ENCODE peak calls at places on chromosomes 12 and 14, in four cellular contexts. S, H, R and U are unnamed samples.

GRCh38 chr12:84561362-84561761 is 351.2 kb downstream of the SLC6A15 start:
- DNase-seq in S (no peak), H (no peak), R (no peak), U (no peak)

GRCh38 chr14:67432088-67432564 is 20.2 kb upstream of the PLEK2 start:
- DNase-seq in S (no peak), H (no peak), R (no peak), U (no peak)

GRCh38 chr12:28034271-28034670 is 61.7 kb upstream of the PTHLH start:
- DNase-seq in S (no peak), H (no peak), R (no peak), U (no peak)

GRCh38 chr14:23025181-23025788 is 9.4 kb downstream of the PSMB5 start:
- DNase-seq in S (peak; percentile 27), H (no peak), R (no peak), U (no peak)

GRCh38 chr12:6953417-6954315 is 2.5 kb downstream of the PTPN6 start:
- DNase-seq in S (no peak), H (no peak), R (peak; percentile 95), U (peak; percentile 24)

GRCh38 chr14:98437113-98437512 is 834.9 kb downstream of the BCL11B start:
- DNase-seq in S (no peak), H (no peak), R (no peak), U (no peak)

GRCh38 chr12:12331244-12331771 is 18.7 kb downstream of the MANSC1 start:
- DNase-seq in S (no peak), H (no peak), R (no peak), U (no peak)

GRCh38 chr14:31096255-31096654 is 70.1 kb upstream of the STRN3 start:
- DNase-seq in S (no peak), H (no peak), R (no peak), U (no peak)

GRCh38 chr12:68557011-68557715 is 53.5 kb upstream of the RAP1B start:
- DNase-seq in S (no peak), H (no peak), R (no peak), U (no peak)

GRCh38 chr12:62744551-62744950 is 190.4 kb downstream of the PPM1H start:
- DNase-seq in S (no peak), H (no peak), R (no peak), U (no peak)

GRCh38 chr12:56158926-56159461 is 835 bp downstream of the MYL6 start:
- DNase-seq in S (peak; percentile 47), H (peak; percentile 70), R (no peak), U (peak; percentile 56)

GRCh38 chr14:30581283-30581625 is 22.3 kb downstream of the G2E3 start:
- DNase-seq in S (no peak), H (no peak), R (no peak), U (no peak)

GRCh38 chr12:90292183-90292582 is 583.5 kb upstream of the ATP2B1 start:
- DNase-seq in S (no peak), H (no peak), R (no peak), U (no peak)

GRCh38 chr12:106767206-106767605 is 7.3 kb upstream of the RIC8B start:
- DNase-seq in S (no peak), H (no peak), R (no peak), U (no peak)

GRCh38 chr14:72638021-72638420 is 255.9 kb downstream of the DPF3 start:
- DNase-seq in S (no peak), H (no peak), R (no peak), U (no peak)

GRCh38 chr12:31315779-31316465 is 10.0 kb downstream of the SINHCAF start:
- DNase-seq in S (no peak), H (no peak), R (no peak), U (no peak)

GRCh38 chr14:24298892-24299254 is 707 bp downstream of the DHRS1 start:
- DNase-seq in S (peak; percentile 28), H (peak; percentile 82), R (no peak), U (no peak)

GRCh38 chr12:115473257-115473956 is 789.4 kb upstream of the TBX3 start:
- DNase-seq in S (no peak), H (no peak), R (no peak), U (no peak)

GRCh38 chr12:45268672-45269406 is 52.9 kb downstream of the ANO6 start:
- DNase-seq in S (peak; percentile 50), H (peak; percentile 31), R (no peak), U (peak; percentile 58)

GRCh38 chr12:47742253-47742825 is 16.3 kb downstream of the RAPGEF3 start:
- DNase-seq in S (peak; percentile 71), H (peak; percentile 19), R (no peak), U (peak; percentile 72)

GRCh38 chr12:103257763-103258162 is 238.0 kb downstream of the C12orf42 start:
- DNase-seq in S (no peak), H (no peak), R (no peak), U (no peak)

GRCh38 chr12:47910486-47910885 is 5.7 kb upstream of the VDR start:
- DNase-seq in S (no peak), H (no peak), R (no peak), U (no peak)

GRCh38 chr12:14665354-14666348 is 30.7 kb downstream of the GUCY2C start:
- DNase-seq in S (no peak), H (no peak), R (no peak), U (no peak)

DNA sequence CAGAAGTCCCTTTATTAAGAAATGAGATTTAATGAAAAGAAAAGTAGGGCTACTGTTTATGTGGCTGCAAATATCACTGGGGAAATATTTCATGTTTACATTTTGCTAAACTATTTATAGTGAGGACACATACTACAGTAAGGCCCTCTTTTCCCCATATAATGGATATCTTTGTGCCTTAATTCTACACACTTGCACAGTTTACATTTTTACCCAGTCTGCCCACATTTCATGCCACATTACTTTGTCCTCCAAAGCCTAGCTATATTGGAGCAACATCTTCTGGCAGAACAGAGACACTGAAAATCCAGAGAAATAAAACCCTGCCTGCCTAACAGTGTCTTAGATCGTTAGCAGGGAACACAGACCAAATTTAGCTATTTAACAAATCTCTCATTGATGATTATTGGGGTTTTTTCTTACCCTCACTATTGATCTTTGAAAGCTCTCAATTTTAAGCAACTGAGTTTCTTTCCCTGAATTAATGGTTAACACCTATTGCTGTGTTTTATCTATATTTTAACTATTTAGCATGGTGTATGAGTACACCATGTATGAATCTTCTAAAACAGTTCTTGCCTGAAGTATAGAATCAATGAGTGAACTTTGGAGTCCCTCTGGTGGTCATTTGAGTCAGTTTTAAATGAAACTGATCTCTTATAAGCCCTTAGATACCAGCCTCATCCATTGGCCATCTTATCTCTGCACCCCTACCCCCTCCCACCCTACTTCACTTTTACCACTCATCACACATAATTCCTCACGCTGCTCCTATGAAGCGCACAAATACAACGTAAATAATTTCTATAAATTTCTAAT is 170.2 kb downstream of the BCAT1 start:
- DNase-seq in S (peak; percentile 49), H (peak; percentile 58), R (peak; percentile 8), U (peak; percentile 11)
- TF ChIP-seq FOXM1 in S (no peak), H (no peak), R (no peak), U (no peak)

DNA sequence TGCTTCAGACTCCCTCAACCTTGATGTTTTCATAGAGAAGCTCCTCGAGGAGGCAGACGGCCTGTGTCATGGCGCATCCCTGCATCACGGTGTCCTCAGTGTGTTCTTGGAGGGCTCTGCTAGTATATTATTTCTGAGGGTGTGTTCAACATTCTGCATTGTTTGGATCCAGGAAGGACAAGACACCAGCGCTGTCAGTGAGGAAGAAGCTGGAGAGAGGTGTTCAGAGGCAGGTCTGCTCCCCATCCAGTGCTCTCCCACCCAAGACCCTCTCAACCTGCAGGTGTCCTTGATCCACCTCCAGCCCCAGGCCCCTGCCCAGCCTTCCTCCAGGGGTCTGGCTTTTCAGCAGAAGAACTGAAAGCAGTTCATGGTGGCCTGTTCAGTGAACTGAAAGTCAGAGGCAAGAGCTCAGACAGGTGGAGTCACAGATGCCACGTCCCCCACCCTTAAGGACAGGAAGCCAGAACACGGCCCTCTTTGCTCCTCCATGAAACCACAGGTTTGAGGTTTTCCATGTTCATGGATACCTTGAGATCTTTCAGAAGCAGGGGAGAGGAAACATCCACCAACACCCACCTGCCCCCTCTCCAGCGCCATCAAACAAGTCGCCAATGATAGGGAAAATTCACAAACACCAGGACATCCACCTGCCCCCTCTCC is 37.4 kb downstream of the DIO3 start:
- DNase-seq in S (no peak), H (no peak), R (no peak), U (no peak)
- TF ChIP-seq GABPA in S (no peak), H (no peak), R (no peak), U (no peak)

GRCh38 chr12:112908548-112908947 is 1.8 kb downstream of the OAS1 start:
- DNase-seq in S (no peak), H (no peak), R (no peak), U (no peak)

GRCh38 chr12:112906712-112907414 is at the start of gene OAS1:
- DNase-seq in S (no peak), H (peak; percentile 72), R (peak; percentile 89), U (peak; percentile 59)

GRCh38 chr12:112907415-112908157 is 824 bp downstream of the OAS1 start:
- DNase-seq in S (no peak), H (no peak), R (peak; percentile 59), U (no peak)

GRCh38 chr12:112904571-112904970 is 2.2 kb upstream of the OAS1 start:
- DNase-seq in S (no peak), H (no peak), R (no peak), U (no peak)

DNA sequence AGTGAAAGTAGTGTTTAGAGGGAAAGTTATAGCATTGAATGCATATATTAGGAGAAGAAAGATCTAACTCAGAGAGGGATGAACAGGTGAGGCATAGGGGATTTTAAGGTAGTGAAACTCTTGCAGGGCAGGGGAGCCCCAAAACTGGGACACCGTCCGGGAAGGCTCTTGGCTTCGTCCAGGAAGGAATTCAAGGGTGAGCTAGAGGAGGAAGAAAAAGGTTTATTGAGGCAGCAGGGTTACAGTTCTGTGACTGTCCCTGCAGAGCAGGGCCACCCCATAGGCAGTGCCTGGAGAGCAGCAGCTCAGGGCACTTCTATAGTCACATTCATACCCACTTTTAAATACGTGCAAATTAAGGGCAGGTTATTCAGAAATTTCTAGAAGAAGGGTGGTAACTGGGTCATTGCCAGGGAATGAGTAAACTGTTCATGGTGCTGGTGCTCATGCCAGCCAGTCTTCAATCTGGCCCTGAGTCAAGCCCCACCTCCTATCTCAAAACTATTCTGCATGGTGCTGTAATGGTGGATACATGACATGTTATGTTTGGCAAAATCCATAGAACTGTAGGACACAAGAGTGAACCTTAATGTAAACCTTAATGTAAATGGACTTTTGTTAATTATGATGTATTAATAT is 1.2 kb upstream of the OAS1 start:
- DNase-seq in S (no peak), H (no peak), R (no peak), U (no peak)
- TF ChIP-seq FOXM1 in S (no peak), H (no peak), R (no peak), U (no peak)

GRCh38 chr14:54836231-54836630 is 66.4 kb downstream of the GCH1 start:
- DNase-seq in S (no peak), H (no peak), R (no peak), U (peak; percentile 52)
- TF ChIP-seq GABPA in S (no peak), H (no peak), R (no peak), U (no peak)

DNA sequence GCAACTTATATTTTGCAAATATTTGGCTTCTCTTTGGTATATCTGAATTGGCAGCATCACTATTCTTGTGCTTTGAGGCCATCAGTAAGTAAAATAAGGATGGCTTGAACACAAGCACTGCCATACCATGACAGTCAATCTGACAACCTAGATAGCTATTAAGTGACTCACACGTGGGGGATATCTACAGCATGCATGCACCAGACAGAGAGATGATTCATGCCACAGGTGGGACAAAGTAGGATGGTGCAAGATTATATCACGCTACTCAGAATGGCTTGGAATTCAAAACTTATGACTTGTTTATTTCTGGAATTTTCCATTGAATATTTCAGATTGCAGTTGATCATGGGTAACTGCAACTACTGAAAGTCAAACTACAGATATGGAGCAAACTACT is 675.6 kb upstream of the MDGA2 start:
- DNase-seq in S (no peak), H (no peak), R (no peak), U (no peak)
- TF ChIP-seq FOXM1 in S (no peak), H (no peak), R (no peak), U (no peak)

GRCh38 chr12:100460702-100461101 is 13.0 kb upstream of the NR1H4 start:
- DNase-seq in S (no peak), H (no peak), R (no peak), U (no peak)
- TF ChIP-seq GABPA in S (no peak), H (no peak), R (no peak), U (no peak)